ENCODE peak calls at places on chromosome 3, in seven cellular contexts. V is mammary epithelial cell, O is hepatocyte, Z is PC-9, Q is K562, U is H9, D is neural progenitor cell. B is an unnamed sample.

GRCh38 chr3:131560795-131561194 is 58.0 kb upstream of the MRPL3 start:
- DNase-seq in V (no peak), O (no peak), Z (no peak), Q (no peak), U (no peak), D (no peak), B (no peak)

GRCh38 chr3:98594630-98594961 is 1.2 kb upstream of the CPOX start:
- DNase-seq in V (no peak), O (no peak), Z (no peak), Q (no peak), U (no peak), D (no peak), B (no peak)

GRCh38 chr3:151644005-151644685 is 89.6 kb upstream of the AADACL2 start:
- DNase-seq in V (no peak), O (no peak), Z (no peak), Q (no peak), U (no peak), D (no peak), B (no peak)

GRCh38 chr3:170352936-170353335 is 4.6 kb upstream of the SKIL start:
- DNase-seq in V (no peak), O (no peak), Z (no peak), Q (no peak), U (no peak), D (no peak), B (no peak)

GRCh38 chr3:52798978-52799476 is 4.4 kb downstream of the ITIH3 start:
- DNase-seq in V (peak), O (peak), Z (peak), Q (peak), U (peak), D (peak), B (no peak)

GRCh38 chr3:162141232-162141631 is 644.6 kb downstream of the OTOL1 start:
- DNase-seq in V (peak), O (no peak), Z (no peak), Q (no peak), U (no peak), D (no peak), B (no peak)

GRCh38 chr3:61358364-61358763 is 107.1 kb upstream of the FHIT start:
- DNase-seq in V (no peak), O (peak), Z (no peak), Q (no peak), U (no peak), D (no peak), B (no peak)

GRCh38 chr3:143158549-143158988 is 39.0 kb downstream of the CHST2 start:
- DNase-seq in V (peak), O (no peak), Z (no peak), Q (no peak), U (no peak), D (no peak), B (no peak)

GRCh38 chr3:71579934-71580318 is 3.6 kb downstream of the FOXP1 start:
- DNase-seq in V (peak), O (peak), Z (peak), Q (peak), U (no peak), D (peak), B (no peak)

GRCh38 chr3:171974986-171975837 is 64.2 kb upstream of the FNDC3B start:
- DNase-seq in V (no peak), O (no peak), Z (no peak), Q (peak), U (no peak), D (no peak), B (no peak)

GRCh38 chr3:56976666-56977560 is 83.6 kb upstream of the SPATA12 start:
- DNase-seq in V (no peak), O (peak), Z (no peak), Q (no peak), U (no peak), D (no peak), B (no peak)

GRCh38 chr3:183073839-183074615 is 25.3 kb downstream of the MCCC1 start:
- DNase-seq in V (peak), O (no peak), Z (no peak), Q (no peak), U (no peak), D (no peak), B (no peak)

GRCh38 chr3:66582721-66583141 is 81.9 kb upstream of the LRIG1 start:
- DNase-seq in V (no peak), O (no peak), Z (no peak), Q (no peak), U (no peak), D (no peak), B (no peak)

GRCh38 chr3:165504554-165504953 is 308.4 kb upstream of the SLITRK3 start:
- DNase-seq in V (no peak), O (no peak), Z (no peak), Q (no peak), U (no peak), D (no peak), B (no peak)

GRCh38 chr3:72137865-72138861 is 353.2 kb upstream of the PROK2 start:
- DNase-seq in V (no peak), O (no peak), Z (no peak), Q (peak), U (no peak), D (no peak), B (no peak)

GRCh38 chr3:98791341-98792325 is 28.5 kb downstream of the ST3GAL6 start:
- DNase-seq in V (no peak), O (no peak), Z (no peak), Q (no peak), U (no peak), D (no peak), B (no peak)

GRCh38 chr3:99439892-99440291 is 198.5 kb upstream of the COL8A1 start:
- DNase-seq in V (no peak), O (no peak), Z (no peak), Q (no peak), U (no peak), D (peak), B (peak)

GRCh38 chr3:127043041-127043641 is 60.2 kb downstream of the PLXNA1 start:
- DNase-seq in V (peak), O (no peak), Z (peak), Q (no peak), U (peak), D (peak), B (no peak)

GRCh38 chr3:37997791-37998370 is 7.3 kb downstream of the VILL start:
- DNase-seq in V (no peak), O (no peak), Z (no peak), Q (no peak), U (no peak), D (no peak), B (no peak)

GRCh38 chr3:56800373-56801150 is 1.2 kb downstream of the ARHGEF3 start:
- DNase-seq in V (peak), O (no peak), Z (no peak), Q (no peak), U (no peak), D (no peak), B (no peak)

GRCh38 chr3:47056705-47057104 is 77.2 kb downstream of the NBEAL2 start:
- DNase-seq in V (no peak), O (no peak), Z (no peak), Q (no peak), U (no peak), D (no peak), B (no peak)

GRCh38 chr3:8492744-8493511 is 8.7 kb upstream of the LMCD1 start:
- DNase-seq in V (no peak), O (no peak), Z (no peak), Q (no peak), U (no peak), D (no peak), B (no peak)

GRCh38 chr3:160921020-160921635 is 165.1 kb downstream of the PPM1L start:
- DNase-seq in V (peak), O (peak), Z (peak), Q (peak), U (peak), D (peak), B (no peak)

GRCh38 chr3:184755315-184755731 is 43.5 kb upstream of the MAGEF1 start:
- DNase-seq in V (no peak), O (no peak), Z (no peak), Q (no peak), U (no peak), D (no peak), B (no peak)

GRCh38 chr3:120419797-120420196 is 31.0 kb downstream of the FSTL1 start:
- DNase-seq in V (no peak), O (no peak), Z (no peak), Q (no peak), U (no peak), D (no peak), B (no peak)

GRCh38 chr3:120417272-120417911 is 33.4 kb downstream of the FSTL1 start:
- DNase-seq in V (peak), O (peak), Z (peak), Q (peak), U (peak), D (peak), B (peak)

GRCh38 chr3:120416868-120417267 is 33.9 kb downstream of the FSTL1 start:
- DNase-seq in V (no peak), O (no peak), Z (no peak), Q (no peak), U (no peak), D (peak), B (no peak)

GRCh38 chr3:120418866-120419490 is 31.8 kb downstream of the FSTL1 start:
- DNase-seq in V (peak), O (peak), Z (peak), Q (peak), U (peak), D (peak), B (peak)

DNA sequence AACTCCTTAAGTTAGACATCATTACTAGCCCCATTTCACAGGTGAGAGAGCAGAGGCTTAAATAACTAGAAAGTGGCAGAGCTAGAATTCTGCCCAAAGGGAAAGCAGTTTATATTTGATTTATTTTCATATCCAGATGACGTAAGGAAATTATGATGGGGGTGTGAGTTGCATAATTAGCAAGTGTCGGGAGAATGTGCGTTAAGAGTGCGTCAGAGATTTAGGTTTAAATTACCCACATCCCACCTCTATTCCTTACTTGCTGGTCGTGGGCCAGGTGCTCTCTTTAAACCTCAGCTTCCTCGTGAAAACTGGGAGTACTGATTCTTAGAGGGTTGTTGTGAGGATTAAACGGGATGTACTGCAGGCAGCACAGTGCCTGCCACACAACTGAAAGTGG is 32.3 kb downstream of the FSTL1 start:
- DNase-seq in V (no peak), O (no peak), Z (no peak), Q (no peak), U (no peak), D (no peak), B (no peak)
- H3K4me2 ChIP-seq in V (peak), O (peak), Z (peak), Q (no peak), U (no peak), D (peak), B (no peak)

DNA sequence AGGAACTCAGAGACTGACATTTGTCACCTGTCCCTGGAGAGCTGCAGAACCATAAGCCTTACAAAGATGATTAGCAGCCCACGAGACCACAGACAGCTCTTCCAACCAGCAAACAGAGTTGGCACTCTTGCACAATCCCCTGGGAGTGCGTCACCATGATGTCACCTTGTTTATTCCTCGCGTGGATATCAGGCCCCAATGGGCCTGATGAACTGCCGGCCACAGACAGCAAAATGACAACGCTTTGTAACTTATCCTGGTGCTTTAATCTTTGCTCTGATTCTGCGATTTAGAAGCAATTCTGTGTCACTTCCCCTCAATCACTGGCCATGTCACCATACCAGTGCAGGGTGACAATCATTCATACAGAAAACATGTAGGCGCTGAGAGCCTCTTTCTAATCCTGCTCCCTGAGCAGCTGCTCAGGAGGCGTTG is 89.2 kb downstream of the TAMM41 start:
- DNase-seq in V (peak), O (peak), Z (no peak), Q (no peak), U (no peak), D (no peak), B (no peak)
- H2AFZ ChIP-seq in V (no peak), O (no peak), Z (no peak), Q (no peak), U (no peak), D (no peak), B (peak)

GRCh38 chr3:136919799-136920580 is 37.8 kb upstream of the IL20RB start:
- DNase-seq in V (no peak), O (no peak), Z (no peak), Q (no peak), U (no peak), D (no peak), B (no peak)
- H3K4me2 ChIP-seq in V (peak), O (no peak), Z (no peak), Q (no peak), U (no peak), D (no peak), B (no peak)

GRCh38 chr3:178085817-178086123 is 450.5 kb upstream of the KCNMB2 start:
- DNase-seq in V (no peak), O (no peak), Z (no peak), Q (no peak), U (no peak), D (no peak), B (no peak)

GRCh38 chr3:178084938-178085816 is 451.1 kb upstream of the KCNMB2 start:
- DNase-seq in V (no peak), O (peak), Z (no peak), Q (no peak), U (peak), D (peak), B (peak)

GRCh38 chr3:178079966-178080365 is 456.3 kb upstream of the KCNMB2 start:
- DNase-seq in V (no peak), O (no peak), Z (no peak), Q (no peak), U (no peak), D (no peak), B (no peak)

GRCh38 chr3:178083906-178084823 is 452.1 kb upstream of the KCNMB2 start:
- DNase-seq in V (no peak), O (peak), Z (no peak), Q (peak), U (no peak), D (peak), B (peak)

DNA sequence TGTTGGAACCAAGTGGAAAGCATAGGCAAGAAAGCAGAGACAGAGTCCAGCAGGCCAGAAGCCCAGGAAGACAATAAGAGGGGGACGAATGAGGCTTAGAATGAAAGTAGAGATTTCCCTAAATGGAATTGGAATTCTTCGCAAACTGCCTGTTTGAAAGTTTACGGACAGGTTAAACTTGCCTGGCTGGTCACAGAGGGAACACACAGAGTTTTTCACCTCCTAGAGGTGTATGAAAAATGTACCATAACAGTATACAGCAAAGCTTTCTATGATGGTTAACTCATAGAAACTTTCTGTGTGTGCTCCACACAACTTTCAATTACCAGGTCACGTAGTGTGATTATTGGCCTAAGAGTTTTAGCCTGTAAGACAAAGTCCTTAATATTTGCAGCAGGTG is 453.7 kb upstream of the KCNMB2 start:
- DNase-seq in V (no peak), O (no peak), Z (no peak), Q (no peak), U (no peak), D (peak), B (no peak)
- H2AFZ ChIP-seq in V (peak), O (no peak), Z (no peak), Q (no peak), U (no peak), D (no peak), B (peak)

GRCh38 chr3:74402821-74403220 is 211.6 kb downstream of the CNTN3 start:
- DNase-seq in V (no peak), O (no peak), Z (no peak), Q (no peak), U (peak), D (peak), B (no peak)
- H3K4me2 ChIP-seq in V (no peak), O (no peak), Z (no peak), Q (no peak), U (no peak), D (no peak), B (no peak)

B was measured in neuronal stem cell.